ENCODE peak calls at places on chromosomes 7 and 10, in seven cellular contexts. M, K, O, T, L, X and H are unnamed samples.

GRCh38 chr10:110138197-110138812 is 69.1 kb upstream of the MXI1 start:
- DNase-seq in M (no peak), K (no peak), O (no peak), T (peak), L (peak), X (no peak), H (no peak)

GRCh38 chr10:86958109-86958830 is at the start of gene SNCG:
- DNase-seq in M (no peak), K (peak), O (no peak), T (no peak), L (no peak), X (no peak), H (no peak)

GRCh38 chr10:15571570-15571969 is 148.2 kb downstream of the ITGA8 start:
- DNase-seq in M (no peak), K (peak), O (no peak), T (peak), L (no peak), X (no peak), H (no peak)

GRCh38 chr10:17801507-17801906 is 7.6 kb upstream of the MRC1 start:
- DNase-seq in M (no peak), K (no peak), O (no peak), T (no peak), L (no peak), X (no peak), H (no peak)

GRCh38 chr7:124113040-124113439 is 80.2 kb upstream of the TMEM229A start:
- DNase-seq in M (no peak), K (no peak), O (no peak), T (no peak), L (no peak), X (no peak), H (no peak)

GRCh38 chr7:131720703-131721102 is 164.3 kb upstream of the PODXL start:
- DNase-seq in M (no peak), K (no peak), O (no peak), T (no peak), L (no peak), X (no peak), H (no peak)

GRCh38 chr10:117240730-117241529 is at the start of gene SLC18A2:
- DNase-seq in M (no peak), K (no peak), O (no peak), T (no peak), L (no peak), X (peak), H (no peak)

GRCh38 chr10:96366508-96366907 is 7.7 kb upstream of the OPALIN start:
- DNase-seq in M (no peak), K (no peak), O (no peak), T (peak), L (no peak), X (no peak), H (no peak)

GRCh38 chr10:3484306-3485187 is 300.5 kb downstream of the KLF6 start:
- DNase-seq in M (no peak), K (no peak), O (no peak), T (peak), L (no peak), X (no peak), H (no peak)

GRCh38 chr7:12569673-12570072 is 847 bp upstream of the SCIN start:
- DNase-seq in M (no peak), K (no peak), O (no peak), T (no peak), L (no peak), X (no peak), H (no peak)

GRCh38 chr10:26439436-26440090 is 1.4 kb downstream of the APBB1IP start:
- DNase-seq in M (no peak), K (no peak), O (no peak), T (no peak), L (no peak), X (no peak), H (no peak)

GRCh38 chr10:12513775-12514663 is 164.7 kb downstream of the CAMK1D start:
- DNase-seq in M (no peak), K (no peak), O (no peak), T (peak), L (no peak), X (no peak), H (no peak)

GRCh38 chr10:46323176-46323575 is 36.4 kb downstream of the ANTXRL start:
- DNase-seq in M (no peak), K (no peak), O (no peak), T (no peak), L (no peak), X (no peak), H (no peak)

GRCh38 chr7:33900501-33900900 is 4.8 kb upstream of the BMPER start:
- DNase-seq in M (no peak), K (no peak), O (no peak), T (peak), L (no peak), X (no peak), H (no peak)

GRCh38 chr10:59709472-59710125 is at the start of gene SLC16A9:
- DNase-seq in M (peak), K (peak), O (peak), T (peak), L (peak), X (peak), H (peak)
- TF ChIP-seq CTCF in M (no peak), K (peak), O (peak), T (peak), L (peak), X (no peak), H (peak)

GRCh38 chr10:100359529-100360150 is 12.6 kb downstream of the SCD start:
- DNase-seq in M (no peak), K (no peak), O (no peak), T (no peak), L (peak), X (no peak), H (no peak)
- TF ChIP-seq CTCF in M (no peak), K (no peak), O (no peak), T (no peak), L (no peak), X (no peak), H (no peak)

GRCh38 chr7:44638611-44639557 is 32.5 kb downstream of the OGDH start:
- DNase-seq in M (peak), K (peak), O (no peak), T (peak), L (peak), X (peak), H (peak)
- TF ChIP-seq CTCF in M (no peak), K (no peak), O (no peak), T (no peak), L (no peak), X (no peak), H (no peak)

GRCh38 chr7:44814956-44815355 is 18.5 kb downstream of the PPIA start:
- DNase-seq in M (no peak), K (no peak), O (no peak), T (no peak), L (no peak), X (no peak), H (no peak)
- TF ChIP-seq CTCF in M (no peak), K (no peak), O (no peak), T (no peak), L (no peak), X (no peak), H (no peak)

DNA sequence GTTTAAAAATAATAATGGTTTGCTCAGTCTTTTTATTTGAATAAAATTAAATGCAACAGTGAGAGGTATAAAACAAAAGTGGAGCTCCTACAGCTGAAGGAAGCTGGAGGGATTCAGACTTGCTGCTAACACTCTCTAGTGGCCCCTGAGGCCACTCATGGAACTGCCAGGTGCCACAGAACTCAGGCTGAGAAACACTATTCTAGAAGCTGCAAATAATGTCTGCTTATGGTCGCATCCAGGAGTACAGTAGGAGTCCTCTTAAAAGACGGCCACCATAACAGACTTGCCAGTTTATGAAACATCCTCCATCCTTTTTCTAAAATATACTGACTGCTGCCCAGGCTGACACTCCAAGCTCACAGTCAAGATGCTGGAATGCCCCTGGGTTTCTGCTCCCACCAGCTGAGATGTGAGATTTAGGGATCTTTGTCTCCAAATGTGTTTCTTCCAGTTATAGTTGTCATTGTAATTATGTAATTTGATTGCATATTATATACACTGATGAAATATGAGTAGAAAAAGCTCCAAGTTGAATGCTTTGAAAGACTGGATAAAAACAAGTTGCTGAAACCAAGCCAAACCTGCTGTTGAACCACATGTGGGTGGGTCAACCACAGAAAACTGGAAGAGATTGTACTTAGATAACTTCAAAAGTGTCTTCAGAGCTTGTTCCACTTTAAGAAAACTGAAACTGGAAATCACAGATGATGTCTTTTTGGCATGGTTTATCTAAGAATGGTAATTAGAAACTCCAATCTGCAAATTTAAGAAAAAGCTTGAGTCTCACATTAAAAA is 213.7 kb upstream of the AOAH start:
- DNase-seq in M (no peak), K (no peak), O (no peak), T (no peak), L (no peak), X (no peak), H (no peak)
- TF ChIP-seq CTCF in M (no peak), K (no peak), O (peak), T (no peak), L (no peak), X (no peak), H (no peak)

DNA sequence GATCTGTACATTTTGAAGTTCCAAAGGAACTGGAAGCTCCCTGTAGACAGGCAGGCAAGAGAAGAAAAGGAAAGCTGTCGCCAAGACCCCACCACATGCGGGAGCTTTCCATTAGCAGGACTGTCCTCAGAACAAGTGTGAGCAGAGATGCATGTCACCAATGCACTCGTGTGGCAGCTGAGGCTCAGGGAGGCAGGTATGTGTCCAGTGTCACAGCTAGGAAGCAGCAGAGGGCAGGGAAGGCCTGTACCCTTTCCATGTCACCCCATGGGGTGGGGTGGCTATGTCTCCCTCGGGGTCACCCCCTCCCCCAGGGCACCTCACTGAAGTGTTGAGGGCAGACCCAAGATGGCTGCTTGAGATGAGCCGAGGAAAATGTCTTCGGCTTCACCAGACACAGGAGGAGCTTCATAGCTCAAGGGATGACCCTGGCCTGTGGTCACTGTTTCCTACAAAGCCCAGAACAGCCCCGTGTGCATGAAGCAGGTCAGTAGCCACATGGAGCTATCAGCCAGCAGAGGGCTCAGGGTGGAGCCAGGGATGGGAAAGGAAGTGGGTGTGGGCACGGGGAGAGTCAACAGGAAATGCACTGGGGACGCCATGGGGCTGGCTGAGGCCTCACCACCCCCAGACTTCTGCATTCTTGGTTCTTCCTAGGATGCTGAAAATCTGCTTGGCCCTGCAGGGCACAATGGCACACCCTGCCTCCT is 96.6 kb downstream of the FAM53B start:
- DNase-seq in M (peak), K (peak), O (no peak), T (peak), L (peak), X (no peak), H (peak)
- TF ChIP-seq CTCF in M (no peak), K (peak), O (no peak), T (no peak), L (peak), X (no peak), H (no peak)

GRCh38 chr7:84247591-84247990 is 53.0 kb upstream of the SEMA3A start:
- DNase-seq in M (no peak), K (no peak), O (no peak), T (peak), L (no peak), X (no peak), H (no peak)
- TF ChIP-seq CTCF in M (no peak), K (no peak), O (no peak), T (peak), L (no peak), X (no peak), H (no peak)

DNA sequence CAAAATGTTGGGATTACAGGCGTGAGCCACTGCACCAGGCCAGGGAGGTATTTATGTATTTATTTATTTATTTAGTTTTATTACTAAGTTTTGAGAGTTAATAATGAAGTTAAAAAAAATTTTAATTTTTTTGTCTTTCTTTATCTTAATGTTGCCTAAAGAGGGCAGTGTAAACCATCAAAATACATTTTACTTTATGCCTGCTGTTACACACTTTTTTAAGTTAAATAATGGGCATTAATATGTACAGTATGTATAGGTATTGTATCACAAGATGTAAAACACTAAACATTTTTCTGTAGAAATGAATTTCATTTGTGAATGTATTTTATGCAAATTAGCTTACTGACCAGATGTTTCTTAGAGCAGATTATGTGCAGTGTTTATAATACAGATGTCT is 129.4 kb downstream of the AASS start:
- DNase-seq in M (no peak), K (no peak), O (no peak), T (no peak), L (no peak), X (no peak), H (no peak)
- TF ChIP-seq CTCF in M (no peak), K (no peak), O (peak), T (peak), L (no peak), X (no peak), H (no peak)